ENCODE peak calls at places on chromosomes 13 and 19, in four cellular contexts. R, S, Y and U are unnamed samples.

GRCh38 chr13:59493436-59493965 is 670.2 kb downstream of the DIAPH3 start:
- DNase-seq in S (no peak), R (no peak), Y (no peak), U (no peak)

GRCh38 chr19:35294859-35295258 is 2.9 kb downstream of the MAG start:
- DNase-seq in R (no peak), Y (no peak), S (no peak), U (no peak)

GRCh38 chr19:1942934-1943555 is 2.1 kb downstream of the CSNK1G2 start:
- DNase-seq in Y (no peak), S (no peak), R (no peak), U (no peak)

GRCh38 chr13:51235756-51236564 is 13.8 kb downstream of the FAM124A start:
- DNase-seq in Y (no peak), S (no peak), R (no peak), U (no peak)

GRCh38 chr13:48401480-48401879 is 11.4 kb downstream of the LPAR6 start:
- DNase-seq in R (no peak), S (no peak), Y (no peak), U (no peak)

GRCh38 chr13:46168341-46168740 is 13.6 kb downstream of the LCP1 start:
- DNase-seq in S (no peak), R (no peak), Y (no peak), U (no peak)

GRCh38 chr13:21673592-21674270 is 2.9 kb downstream of the FGF9 start:
- DNase-seq in Y (peak; percentile 56), R (no peak), S (peak; percentile 71), U (peak; percentile 36)

GRCh38 chr19:13764101-13764807 is at the start of gene MRI1:
- DNase-seq in Y (peak; percentile 83), R (peak; percentile 64), S (peak; percentile 48), U (peak; percentile 74)

GRCh38 chr19:8491574-8491973 is 10.9 kb downstream of the PRAM1 start:
- DNase-seq in S (peak; percentile 66), Y (no peak), R (no peak), U (no peak)

GRCh38 chr19:5691930-5692784 is 2.1 kb downstream of the RPL36 start:
- DNase-seq in S (peak; percentile 42), R (no peak), Y (no peak), U (no peak)

GRCh38 chr13:66926851-66927524 is 303.1 kb downstream of the PCDH9 start:
- DNase-seq in R (no peak), Y (no peak), S (no peak), U (no peak)

GRCh38 chr13:100630564-100630963 is 42.0 kb upstream of the GGACT start:
- DNase-seq in Y (no peak), S (no peak), R (no peak), U (no peak)

GRCh38 chr13:38821753-38822551 is 135.1 kb downstream of the FREM2 start:
- DNase-seq in R (no peak), Y (no peak), S (no peak), U (peak; percentile 1)

GRCh38 chr19:4861147-4861546 is 6.3 kb downstream of the PLIN3 start:
- DNase-seq in Y (peak; percentile 90), R (no peak), S (no peak), U (peak; percentile 76)

GRCh38 chr19:55680339-55681130 is 5.5 kb downstream of the EPN1 start:
- DNase-seq in S (no peak), R (no peak), Y (no peak), U (no peak)

GRCh38 chr13:75993246-75993645 is 357.1 kb downstream of the LMO7 start:
- DNase-seq in S (no peak), R (no peak), Y (no peak), U (no peak)

GRCh38 chr19:45492627-45493470 is 4.0 kb downstream of the RTN2 start:
- DNase-seq in Y (peak; percentile 65), S (peak; percentile 94), R (no peak), U (no peak)

GRCh38 chr13:73913043-73913740 is 221.0 kb downstream of the KLF12 start:
- DNase-seq in S (no peak), R (no peak), Y (no peak), U (no peak)

GRCh38 chr19:15108145-15108844 is 1.1 kb downstream of the SYDE1 start:
- DNase-seq in Y (no peak), R (no peak), S (no peak), U (no peak)

GRCh38 chr19:46728208-46728607 is 11.3 kb upstream of the PRKD2 start:
- DNase-seq in R (no peak), Y (no peak), S (no peak), U (no peak)

GRCh38 chr13:90933097-90933826 is 414.2 kb upstream of the MIR17HG start:
- DNase-seq in S (no peak), R (no peak), Y (no peak), U (no peak)

GRCh38 chr19:15562861-15563260 is 52.2 kb upstream of the CYP4F8 start:
- DNase-seq in S (no peak), Y (no peak), R (no peak), U (peak; percentile 49)

GRCh38 chr13:91359071-91359470 is 11.6 kb downstream of the MIR17HG start:
- DNase-seq in S (no peak), R (no peak), Y (no peak), U (no peak)

GRCh38 chr13:74068471-74068870 is 65.7 kb downstream of the KLF12 start:
- DNase-seq in S (no peak), Y (no peak), R (no peak), U (no peak)

GRCh38 chr19:4499855-4500254 is 18.4 kb downstream of the PLIN4 start:
- DNase-seq in R (no peak), S (no peak), Y (no peak), U (no peak)

GRCh38 chr19:18915639-18916038 is 3.5 kb downstream of the COPE start:
- DNase-seq in R (no peak), Y (peak; percentile 51), S (peak; percentile 71), U (peak; percentile 46)
- TF ChIP-seq CTCF in R (peak; percentile 38), Y (no peak), S (peak; percentile 65), U (no peak)

GRCh38 chr13:27712421-27712820 is 79.9 kb upstream of the GSX1 start:
- DNase-seq in Y (no peak), S (no peak), R (no peak), U (peak; percentile 5)
- TF ChIP-seq CTCF in Y (no peak), S (peak; percentile 38), R (peak; percentile 44), U (no peak)

DNA sequence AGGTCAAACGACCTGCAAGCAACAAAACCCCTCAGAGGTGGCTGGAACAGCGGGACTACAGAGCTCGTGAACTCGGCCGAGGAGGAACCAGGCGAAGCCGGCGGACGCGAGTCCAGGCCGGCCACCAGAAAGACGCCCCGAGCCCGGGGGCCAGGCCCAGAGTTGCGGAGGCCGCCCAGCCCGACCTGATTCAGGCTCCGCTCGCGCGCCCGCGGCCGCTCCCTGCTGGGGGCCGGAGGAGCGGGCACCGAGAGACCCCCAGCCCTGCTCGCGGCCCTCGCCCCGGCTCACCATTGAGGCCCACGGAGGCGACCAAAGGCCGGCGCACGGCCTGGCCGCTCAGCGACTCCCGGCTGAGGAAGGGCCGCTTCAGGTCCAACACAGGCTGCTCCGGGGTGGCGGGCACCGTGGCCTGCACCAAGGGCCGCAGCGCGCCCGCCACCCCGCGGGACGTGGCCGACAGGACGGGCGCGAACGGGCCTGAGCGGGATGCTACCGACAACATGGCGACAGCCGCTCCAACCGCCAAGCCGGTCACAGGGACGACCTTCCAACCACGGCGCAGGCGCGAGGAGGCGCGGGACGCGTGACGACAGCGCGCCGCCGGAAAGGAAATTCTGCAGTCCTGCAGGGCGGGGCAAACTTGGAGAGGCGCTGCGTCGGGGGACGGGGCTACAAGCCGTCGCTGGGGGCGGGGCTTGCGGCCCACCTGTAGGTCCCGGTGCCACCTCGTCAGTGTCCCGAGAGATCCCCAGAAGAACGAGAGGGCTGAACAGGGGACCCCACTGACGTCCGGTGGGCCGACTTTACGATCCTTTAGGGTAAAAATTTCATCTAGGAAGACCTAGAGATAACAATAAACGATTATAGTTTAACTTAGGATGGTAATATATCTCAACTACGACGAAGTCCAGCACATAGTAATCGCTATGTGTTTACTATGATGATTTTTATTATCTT is at the start of gene UQCRFS1:
- DNase-seq in R (peak; percentile 95), S (peak; percentile 97), Y (peak; percentile 95), U (peak; percentile 97)
- TF ChIP-seq CTCF in R (no peak), S (no peak), Y (no peak), U (no peak)

GRCh38 chr13:113123226-113124150 is 889 bp downstream of the F10 start:
- DNase-seq in R (no peak), S (peak; percentile 41), Y (no peak), U (no peak)

GRCh38 chr13:113124211-113125025 is 1.8 kb downstream of the F10 start:
- DNase-seq in Y (no peak), R (no peak), S (no peak), U (no peak)

GRCh38 chr13:113126265-113127150 is 3.9 kb downstream of the F10 start:
- DNase-seq in Y (no peak), S (no peak), R (no peak), U (no peak)

GRCh38 chr13:113122571-113123225 is at the start of gene F10:
- DNase-seq in R (no peak), S (peak; percentile 88), Y (peak; percentile 81), U (peak; percentile 9)

DNA sequence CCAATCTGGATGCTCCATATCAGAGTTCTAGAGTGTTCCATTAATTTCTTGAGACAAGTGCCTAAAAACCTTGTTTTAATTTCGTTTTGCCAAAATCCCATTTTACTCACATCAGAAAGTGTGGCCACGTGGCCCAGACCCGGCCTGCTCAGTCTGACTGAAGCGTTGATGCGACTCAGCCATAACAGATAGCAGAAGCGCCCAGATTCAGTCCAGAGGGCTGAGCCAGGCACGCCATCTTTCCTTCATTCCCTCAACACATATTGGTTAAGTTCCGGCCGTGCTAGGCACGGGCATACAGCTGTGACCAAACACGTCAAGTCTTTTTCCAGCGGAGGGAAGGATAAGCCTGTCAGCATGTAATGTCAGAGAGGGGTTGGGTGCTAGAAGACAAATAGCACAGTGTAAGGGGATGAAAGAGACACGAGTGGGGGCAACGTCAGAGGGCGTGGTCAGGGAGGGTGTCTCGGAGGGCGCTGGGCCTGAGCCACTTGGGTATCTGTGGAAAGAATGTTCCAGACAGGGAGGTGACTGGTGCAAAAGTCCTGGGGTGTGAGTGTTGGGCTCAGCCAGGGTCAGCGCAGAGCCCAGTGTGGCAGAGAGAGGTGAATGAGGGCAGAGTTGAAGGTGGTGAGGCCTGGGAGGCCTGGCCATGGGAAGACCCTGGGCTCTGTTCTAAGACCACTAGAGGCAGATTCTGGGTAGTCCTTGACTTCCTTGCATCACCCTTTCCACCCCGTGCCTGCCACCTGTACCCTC is 3.1 kb downstream of the F10 start:
- DNase-seq in Y (no peak), R (no peak), S (no peak), U (no peak)
- TF ChIP-seq CTCF in Y (no peak), R (no peak), S (no peak), U (no peak)

GRCh38 chr19:11203194-11204075 is 6.1 kb upstream of the KANK2 start:
- DNase-seq in Y (peak; percentile 75), S (peak; percentile 79), R (peak; percentile 57), U (peak; percentile 69)
- TF ChIP-seq CTCF in Y (peak; percentile 74), S (peak; percentile 86), R (peak; percentile 68), U (peak; percentile 81)

DNA sequence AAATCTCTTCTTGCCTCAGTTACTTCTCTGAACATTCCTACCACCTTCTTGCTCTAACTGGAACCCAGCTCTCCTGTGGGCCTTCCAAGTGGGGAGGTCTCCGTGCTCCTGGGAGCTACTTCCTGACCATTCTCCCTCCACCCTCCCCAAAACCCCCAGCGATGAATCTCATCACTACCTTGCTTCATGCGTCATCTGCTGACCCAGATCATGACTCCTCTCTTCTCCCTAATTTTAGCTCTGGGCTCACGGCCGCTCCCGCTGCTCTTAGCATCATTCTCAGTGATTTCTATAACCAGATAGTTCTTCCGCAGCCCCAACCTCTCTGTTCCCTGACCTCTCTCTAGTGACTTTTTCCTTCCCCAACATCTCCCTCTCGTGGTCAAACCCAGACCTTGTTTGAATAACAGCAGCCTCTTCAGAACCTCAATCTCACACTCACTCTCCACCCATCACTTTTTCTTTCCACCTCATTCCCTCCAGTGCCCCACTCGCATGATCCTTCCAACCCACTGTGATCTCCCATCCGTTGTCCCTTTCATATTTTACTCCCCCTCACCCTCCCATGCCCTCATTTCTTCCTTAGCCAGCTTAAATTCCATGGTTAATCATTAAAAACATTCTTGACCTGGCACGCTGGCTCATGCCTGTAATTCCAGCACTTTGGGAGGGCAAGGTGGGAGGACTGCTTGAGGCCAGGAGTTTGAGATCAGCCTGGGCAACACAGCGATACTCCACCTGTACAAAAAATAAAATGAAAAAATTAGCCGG is 21.8 kb downstream of the MRPS12 start:
- DNase-seq in R (peak; percentile 50), S (peak; percentile 50), Y (peak; percentile 52), U (peak; percentile 77)
- TF ChIP-seq CTCF in R (peak; percentile 45), S (peak; percentile 64), Y (no peak), U (peak; percentile 47)